ENCODE peak calls at places on chromosomes 3 and 15, in eight cellular contexts. Q is ovary, P is Peyer's patch, W is bronchial epithelial cell, V is pancreas, D is breast epithelium, M is psoas muscle, H is type B pancreatic cell. Z is an unnamed sample.

GRCh38 chr3:102053375-102053989 is 204.2 kb downstream of the NFKBIZ start:
- DNase-seq in P (no peak), D (no peak), Q (no peak), W (peak; percentile 96), V (no peak), M (no peak), H (no peak), Z (peak; percentile 91)

GRCh38 chr3:193225726-193226125 is 15.3 kb upstream of the PLAAT1 start:
- DNase-seq in V (no peak), H (no peak), M (no peak), W (peak; percentile 42), D (no peak), P (no peak), Q (no peak), Z (no peak)

GRCh38 chr15:67809441-67809840 is 15.9 kb upstream of the SKOR1 start:
- DNase-seq in H (no peak), D (peak; percentile 30), V (no peak), M (no peak), W (no peak), P (no peak), Q (no peak), Z (no peak)

GRCh38 chr15:67006089-67007065 is 59.0 kb upstream of the SMAD3 start:
- DNase-seq in Q (no peak), D (no peak), M (no peak), P (no peak), W (peak; percentile 33), V (no peak), H (no peak), Z (no peak)

GRCh38 chr3:15982667-15983145 is 184.9 kb upstream of the ANKRD28 start:
- DNase-seq in M (peak; percentile 84), H (no peak), Q (no peak), V (no peak), P (no peak), W (peak; percentile 99), D (no peak), Z (peak; percentile 92)

GRCh38 chr3:188860147-188860546 is 311.6 kb upstream of the TPRG1 start:
- DNase-seq in H (no peak), V (no peak), M (no peak), Q (no peak), D (no peak), P (no peak), W (peak; percentile 70), Z (peak; percentile 42)

GRCh38 chr3:60839242-60839641 is 412.0 kb downstream of the FHIT start:
- DNase-seq in P (no peak), H (no peak), D (no peak), V (no peak), Q (no peak), W (peak; percentile 9), M (no peak), Z (no peak)

GRCh38 chr3:25564040-25564439 is 100.7 kb downstream of the TOP2B start:
- DNase-seq in P (no peak), Q (no peak), V (no peak), H (no peak), M (no peak), D (no peak), W (no peak), Z (no peak)

GRCh38 chr3:15122398-15122797 is 23.4 kb upstream of the RBSN start:
- DNase-seq in V (no peak), M (no peak), H (no peak), D (no peak), Q (no peak), W (no peak), P (no peak), Z (no peak)

GRCh38 chr3:129118745-129119144 is 2.9 kb downstream of the RAB43 start:
- DNase-seq in D (no peak), H (no peak), M (no peak), W (no peak), V (no peak), Q (no peak), P (no peak), Z (no peak)

GRCh38 chr15:64902863-64903262 is 8.8 kb upstream of the ANKDD1A start:
- DNase-seq in M (no peak), Q (no peak), D (no peak), H (no peak), P (no peak), V (no peak), W (no peak), Z (no peak)

GRCh38 chr15:90002428-90002844 is 1.3 kb downstream of the ZNF710 start:
- DNase-seq in Q (peak; percentile 51), W (peak; percentile 29), V (peak; percentile 47), H (no peak), P (peak; percentile 71), M (peak; percentile 57), D (no peak), Z (peak; percentile 59)

GRCh38 chr15:93001881-93002280 is 87.1 kb downstream of the RGMA start:
- DNase-seq in D (no peak), H (no peak), W (no peak), P (no peak), M (no peak), Q (no peak), V (no peak), Z (no peak)

GRCh38 chr3:107676469-107677309 is 153.9 kb downstream of the BBX start:
- DNase-seq in H (no peak), Q (no peak), V (no peak), M (no peak), P (no peak), D (no peak), W (peak; percentile 51), Z (no peak)

GRCh38 chr15:98063871-98064270 is 103.4 kb downstream of the ARRDC4 start:
- DNase-seq in H (no peak), W (no peak), V (no peak), M (no peak), Q (no peak), P (no peak), D (no peak), Z (no peak)

DNA sequence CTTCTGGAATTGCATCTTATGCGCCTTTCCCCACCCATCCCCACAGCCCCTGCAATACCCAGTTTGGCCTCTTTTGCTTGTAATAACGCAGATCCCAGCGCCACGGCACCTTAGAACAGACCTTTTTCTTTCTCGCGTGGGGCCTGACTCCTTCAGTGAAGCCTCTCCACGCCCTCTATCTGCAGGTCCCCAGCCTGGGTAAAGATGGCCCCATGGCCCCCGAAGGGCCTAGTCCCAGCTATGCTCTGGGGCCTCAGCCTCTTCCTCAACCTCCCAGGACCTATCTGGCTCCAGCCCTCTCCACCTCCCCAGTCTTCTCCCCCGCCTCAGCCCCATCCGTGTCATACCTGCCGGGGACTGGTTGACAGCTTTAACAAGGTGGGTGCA is 594 bp downstream of the CRELD1 start:
- DNase-seq in Q (no peak), V (no peak), H (no peak), P (no peak), D (no peak), M (no peak), W (no peak), Z (no peak)
- TF ChIP-seq CTCF in Q (no peak), V (no peak), H (peak; percentile 55), P (peak; percentile 14), D (no peak), M (no peak), W (peak; percentile 8), Z (peak; percentile 11)

DNA sequence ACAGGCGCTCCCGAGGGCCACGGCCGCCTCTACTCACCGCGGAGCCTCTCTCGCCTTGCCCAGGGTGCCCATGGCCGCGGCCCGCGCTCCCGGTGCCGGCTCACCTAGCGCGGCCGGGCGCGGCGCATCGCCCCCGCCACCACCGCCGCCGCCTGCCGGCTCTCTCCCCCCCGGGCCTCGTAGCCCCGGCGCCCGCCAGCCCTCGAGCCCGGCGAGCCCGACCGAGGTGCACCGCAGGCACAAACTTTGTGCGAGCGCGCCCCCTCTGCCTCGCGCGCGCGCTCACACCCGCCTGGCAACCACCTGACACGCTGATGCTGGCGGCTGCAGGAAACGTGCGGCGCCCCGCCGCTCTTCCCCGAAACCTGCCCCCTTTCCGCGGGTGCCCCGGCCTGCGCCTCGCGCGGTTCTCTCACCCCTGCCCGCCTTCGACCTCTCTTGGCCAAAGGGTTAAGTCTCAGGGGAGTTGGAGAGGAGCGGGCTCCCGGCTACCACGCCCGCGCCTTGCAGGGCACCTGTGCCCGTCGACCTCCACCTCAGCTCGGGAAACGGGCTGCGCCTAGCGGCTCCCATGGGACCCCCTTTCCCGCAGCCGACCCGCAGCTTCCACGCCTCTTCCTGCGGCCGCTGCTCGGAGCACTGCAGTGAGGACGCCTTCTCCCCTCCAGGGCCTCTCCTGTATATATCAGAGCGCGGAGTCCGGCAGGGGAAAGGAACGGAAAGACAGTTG is at the start of gene RASGRP1:
- DNase-seq in D (no peak), M (peak; percentile 71), P (peak; percentile 82), V (peak; percentile 70), Q (peak; percentile 8), H (peak; percentile 80), W (peak; percentile 21), Z (peak; percentile 66)
- TF ChIP-seq CTCF in D (no peak), M (peak; percentile 6), P (peak; percentile 41), V (no peak), Q (no peak), H (no peak), W (peak; percentile 34), Z (no peak)

DNA sequence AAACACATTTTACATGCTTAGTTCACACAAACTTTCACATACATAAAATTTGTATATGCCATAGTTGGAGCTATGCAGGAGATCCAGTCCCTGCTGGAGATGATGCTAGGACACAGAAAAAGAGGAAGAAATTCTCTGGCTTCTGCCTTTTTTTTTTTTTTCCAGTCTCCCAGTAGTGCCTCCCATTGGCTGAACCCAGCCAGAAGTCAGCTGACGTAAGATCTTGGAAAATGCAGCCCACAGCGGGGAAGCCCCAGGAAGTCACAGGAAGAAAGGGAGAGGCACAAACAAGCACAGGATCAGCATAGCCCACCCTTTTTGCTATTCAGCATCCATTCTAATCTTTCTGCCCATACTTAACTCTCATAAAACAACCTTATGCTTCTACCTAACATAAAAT is 38.5 kb downstream of the SCN11A start:
- DNase-seq in V (no peak), W (no peak), M (no peak), P (no peak), D (no peak), H (no peak), Q (no peak), Z (no peak)
- TF ChIP-seq CTCF in V (no peak), W (no peak), M (no peak), P (no peak), D (no peak), H (no peak), Q (no peak), Z (no peak)

GRCh38 chr3:46186856-46187700 is 21.0 kb downstream of the CCR1 start:
- DNase-seq in D (no peak), Q (no peak), V (no peak), W (peak; percentile 44), P (no peak), H (no peak), M (no peak), Z (no peak)
- TF ChIP-seq CTCF in D (no peak), Q (no peak), V (no peak), W (no peak), P (no peak), H (no peak), M (no peak), Z (no peak)

GRCh38 chr3:4687167-4687566 is 194.0 kb downstream of the ITPR1 start:
- DNase-seq in V (no peak), D (no peak), H (no peak), W (peak; percentile 23), Q (no peak), M (no peak), P (no peak), Z (no peak)
- TF ChIP-seq CTCF in V (no peak), D (no peak), H (no peak), W (no peak), Q (no peak), M (no peak), P (no peak), Z (no peak)